ENCODE peak calls at places on chromosomes 16 and 17, in eight cellular contexts. N is thoracic aorta, C is neural progenitor cell, R is heart left ventricle, E is left lung, Q is fibroblast of lung, A is aorta, K is heart right ventricle. P is an unnamed sample.

GRCh38 chr17:18981642-18982424 is 22.7 kb downstream of the FAM83G start:
- DNase-seq in C (peak; percentile 30), R (no peak), Q (peak; percentile 83), N (peak; percentile 15), K (no peak), E (no peak), A (no peak), P (no peak)

GRCh38 chr17:29086628-29087332 is 43.8 kb downstream of the PIPOX start:
- DNase-seq in N (no peak), A (no peak), Q (peak; percentile 22), R (no peak), E (no peak), C (peak; percentile 50), K (no peak), P (no peak)

GRCh38 chr17:68627956-68628355 is 26.8 kb upstream of the FAM20A start:
- DNase-seq in R (no peak), C (no peak), Q (no peak), A (no peak), E (no peak), K (no peak), N (no peak), P (no peak)

GRCh38 chr16:16110111-16110490 is 113.2 kb downstream of the ABCC6 start:
- DNase-seq in C (no peak), N (no peak), Q (no peak), A (no peak), E (no peak), R (no peak), K (no peak), P (no peak)

GRCh38 chr17:19270951-19271611 is 33.9 kb downstream of the EPN2 start:
- DNase-seq in E (no peak), Q (no peak), A (no peak), R (peak; percentile 67), C (no peak), N (no peak), K (peak; percentile 50), P (no peak)

GRCh38 chr16:49269231-49269630 is 12.4 kb downstream of the CBLN1 start:
- DNase-seq in A (no peak), K (no peak), R (no peak), Q (no peak), N (no peak), C (no peak), E (no peak), P (no peak)

GRCh38 chr17:81309140-81309858 is 14.2 kb upstream of the SLC38A10 start:
- DNase-seq in E (peak; percentile 93), K (peak; percentile 93), A (peak; percentile 92), R (peak; percentile 90), Q (peak; percentile 54), C (peak; percentile 77), N (peak; percentile 46), P (no peak)

GRCh38 chr17:82859431-82860403 is 19.9 kb upstream of the ZNF750 start:
- DNase-seq in C (peak; percentile 46), K (no peak), Q (peak; percentile 86), R (no peak), A (peak; percentile 80), E (peak; percentile 75), N (no peak), P (no peak)

GRCh38 chr17:19410101-19410500 is 931 bp upstream of the RNF112 start:
- DNase-seq in A (no peak), K (no peak), R (no peak), E (no peak), C (no peak), N (no peak), Q (no peak), P (no peak)

GRCh38 chr17:927611-928461 is 51.7 kb downstream of the NXN start:
- DNase-seq in A (no peak), N (no peak), C (peak; percentile 75), E (peak; percentile 57), R (no peak), K (no peak), Q (peak; percentile 99), P (no peak)

GRCh38 chr17:42387221-42387657 is 1.0 kb downstream of the STAT3 start:
- DNase-seq in E (no peak), A (no peak), C (no peak), R (no peak), N (no peak), K (no peak), Q (peak; percentile 76), P (no peak)

GRCh38 chr17:4509923-4510614 is 11.4 kb downstream of the SPNS2 start:
- DNase-seq in R (peak; percentile 61), Q (no peak), A (peak; percentile 89), C (no peak), N (peak; percentile 43), K (peak; percentile 59), E (no peak), P (no peak)

GRCh38 chr16:79267781-79268180 is 332.8 kb downstream of the MAF start:
- DNase-seq in Q (no peak), R (no peak), N (no peak), E (no peak), K (no peak), A (no peak), C (no peak), P (no peak)

GRCh38 chr16:12158428-12158827 is 181.9 kb downstream of the SNX29 start:
- DNase-seq in R (no peak), A (no peak), K (no peak), Q (peak; percentile 96), N (no peak), C (no peak), E (no peak), P (no peak)

GRCh38 chr16:67011274-67011673 is 17.7 kb upstream of the CBFB start:
- DNase-seq in A (no peak), R (no peak), N (no peak), K (no peak), E (no peak), Q (no peak), C (no peak), P (no peak)

GRCh38 chr16:12201216-12201615 is 224.7 kb downstream of the SNX29 start:
- DNase-seq in A (no peak), C (no peak), K (no peak), E (no peak), R (no peak), N (no peak), Q (peak; percentile 41), P (no peak)

GRCh38 chr17:52930145-52930544 is 771.6 kb upstream of the CA10 start:
- DNase-seq in C (no peak), A (no peak), R (no peak), E (no peak), Q (no peak), N (no peak), K (no peak), P (no peak)

DNA sequence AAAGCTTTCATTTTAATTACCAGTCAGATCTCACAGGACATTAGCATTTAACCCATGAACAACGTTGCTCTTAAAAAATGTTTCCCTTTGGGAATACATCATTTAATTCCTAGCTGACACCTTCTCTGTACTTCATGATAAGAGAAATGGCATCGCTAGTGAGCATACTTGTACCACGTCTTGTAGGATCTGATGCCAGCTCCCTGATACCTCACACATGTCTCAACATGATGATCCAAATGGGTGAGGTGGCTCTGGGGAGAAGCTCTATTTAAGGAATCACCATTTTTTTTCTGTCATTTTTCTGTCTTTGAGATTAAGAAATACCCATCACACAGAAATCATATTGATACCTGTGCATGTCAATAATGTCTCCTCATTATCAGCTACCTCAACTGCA is 772.1 kb upstream of the CA10 start:
- DNase-seq in N (no peak), K (no peak), C (no peak), R (no peak), E (no peak), A (no peak), Q (no peak), P (no peak)
- H3K9me3 ChIP-seq in N (no peaks in the 10 kb centered on the region), K (no peaks in the 10 kb centered on the region), C (no peaks in the 10 kb centered on the region), R (no peaks in the 10 kb centered on the region), E (peaks cover under 1% of the 10 kb centered on the region), A (no peaks in the 10 kb centered on the region), Q (no peaks in the 10 kb centered on the region), P (no peaks in the 10 kb centered on the region)

DNA sequence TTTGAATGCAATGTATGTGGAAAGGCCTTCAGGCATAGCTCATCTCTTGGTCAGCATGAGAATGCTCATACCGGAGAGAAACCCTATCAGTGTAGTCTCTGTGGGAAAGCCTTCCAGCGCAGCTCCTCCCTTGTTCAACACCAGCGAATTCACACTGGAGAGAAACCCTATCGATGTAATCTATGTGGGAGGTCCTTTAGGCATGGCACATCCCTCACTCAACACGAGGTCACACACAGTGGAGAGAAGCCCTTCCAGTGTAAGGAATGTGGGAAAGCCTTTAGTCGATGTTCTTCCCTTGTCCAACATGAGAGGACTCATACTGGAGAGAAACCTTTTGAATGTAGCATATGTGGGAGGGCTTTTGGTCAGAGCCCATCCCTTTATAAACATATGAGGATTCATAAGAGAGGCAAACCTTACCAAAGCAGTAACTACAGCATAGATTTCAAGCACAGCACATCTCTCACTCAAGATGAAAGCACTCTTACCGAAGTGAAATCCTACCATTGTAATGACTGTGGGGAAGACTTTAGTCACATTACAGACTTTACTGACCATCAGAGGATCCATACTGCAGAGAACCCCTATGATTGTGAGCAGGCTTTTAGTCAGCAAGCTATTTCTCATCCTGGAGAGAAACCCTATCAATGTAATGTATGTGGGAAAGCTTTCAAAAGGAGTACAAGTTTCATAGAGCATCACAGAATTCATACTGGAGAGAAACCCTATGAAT is 24.7 kb downstream of the ZFP90 start:
- DNase-seq in R (no peak), N (no peak), Q (no peak), E (no peak), A (no peak), C (no peak), K (no peak), P (no peak)
- H3K9me3 ChIP-seq in R (peaks cover 100% of the 10 kb centered on the region), N (peaks cover 98% of the 10 kb centered on the region), Q (peaks cover 8% of the 10 kb centered on the region), E (peaks cover 100% of the 10 kb centered on the region), A (peaks cover 37% of the 10 kb centered on the region), C (peaks cover 85% of the 10 kb centered on the region), K (peaks cover 33% of the 10 kb centered on the region), P (peaks cover 47% of the 10 kb centered on the region)

GRCh38 chr16:3311496-3311895 is 6.2 kb downstream of the ZNF75A start:
- DNase-seq in N (no peak), R (no peak), C (no peak), E (no peak), Q (no peak), K (no peak), A (no peak), P (no peak)

GRCh38 chr16:3321802-3322201 is 16.5 kb downstream of the ZNF75A start:
- DNase-seq in C (no peak), N (no peak), R (no peak), Q (no peak), K (no peak), A (no peak), E (no peak), P (no peak)

DNA sequence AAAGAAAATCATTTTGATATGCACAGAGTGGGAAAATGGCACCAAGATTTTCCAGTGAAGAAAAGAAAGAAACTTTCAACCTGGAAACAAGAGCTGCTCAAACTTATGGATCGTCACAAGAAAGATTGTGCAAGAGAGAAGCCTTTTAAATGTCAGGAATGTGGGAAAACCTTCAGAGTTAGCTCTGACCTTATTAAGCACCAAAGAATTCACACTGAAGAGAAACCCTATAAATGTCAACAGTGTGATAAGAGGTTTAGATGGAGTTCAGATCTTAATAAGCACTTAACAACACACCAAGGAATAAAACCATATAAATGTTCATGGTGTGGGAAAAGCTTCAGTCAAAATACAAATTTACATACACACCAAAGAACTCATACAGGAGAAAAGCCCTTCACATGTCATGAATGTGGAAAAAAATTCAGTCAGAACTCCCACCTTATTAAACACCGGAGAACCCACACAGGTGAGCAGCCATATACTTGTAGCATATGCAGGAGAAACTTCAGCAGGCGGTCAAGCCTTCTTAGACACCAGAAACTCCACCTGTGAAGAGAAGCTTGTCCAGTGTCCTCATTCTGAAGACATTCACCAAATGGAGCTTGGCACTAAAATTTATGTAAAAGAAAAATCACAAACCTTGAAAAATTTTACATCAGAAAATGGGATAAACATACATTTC is 12.2 kb downstream of the ZNF75A start:
- DNase-seq in N (no peak), Q (peak; percentile 18), K (no peak), A (no peak), C (no peak), R (no peak), E (no peak), P (no peak)
- H3K9me3 ChIP-seq in N (peaks cover 99% of the 10 kb centered on the region), Q (peaks cover 7% of the 10 kb centered on the region), K (peaks cover 38% of the 10 kb centered on the region), A (peaks cover 32% of the 10 kb centered on the region), C (peaks cover 44% of the 10 kb centered on the region), R (peaks cover 100% of the 10 kb centered on the region), E (peaks cover 100% of the 10 kb centered on the region), P (peaks cover 54% of the 10 kb centered on the region)

GRCh38 chr16:75127713-75128415 is 11.3 kb upstream of the LDHD start:
- DNase-seq in R (no peak), K (no peak), C (no peak), A (no peak), E (no peak), N (no peak), Q (no peak), P (no peak)
- H3K9me3 ChIP-seq in R (peaks cover 8% of the 10 kb centered on the region), K (no peaks in the 10 kb centered on the region), C (no peaks in the 10 kb centered on the region), A (no peaks in the 10 kb centered on the region), E (peaks cover 15% of the 10 kb centered on the region), N (no peaks in the 10 kb centered on the region), Q (no peaks in the 10 kb centered on the region), P (no peaks in the 10 kb centered on the region)